ENCODE peak calls at places on chromosome 6, in five cellular contexts. I, C, A, N and M are unnamed samples.

GRCh38 chr6:54935739-54936138 is 89.2 kb downstream of the FAM83B start:
- DNase-seq in I (no peak), C (no peak), A (no peak), N (no peak), M (no peak)

GRCh38 chr6:104728444-104728843 is 131.3 kb downstream of the HACE1 start:
- DNase-seq in I (no peak), C (no peak), A (no peak), N (no peak), M (no peak)

GRCh38 chr6:151822252-151823111 is 15.0 kb downstream of the ESR1 start:
- DNase-seq in I (no peak), C (no peak), A (no peak), N (no peak), M (no peak)

GRCh38 chr6:32854376-32855178 is 585 bp downstream of the PSMB9 start:
- DNase-seq in I (peak; percentile 38), C (no peak), A (no peak), N (no peak), M (no peak)

GRCh38 chr6:135162678-135163439 is 18.2 kb upstream of the MYB start:
- DNase-seq in I (no peak), C (no peak), A (no peak), N (peak; percentile 71), M (peak; percentile 89)

GRCh38 chr6:122995930-122996796 is at the start of gene CLVS2:
- DNase-seq in I (no peak), C (peak; percentile 47), A (peak; percentile 83), N (peak; percentile 87), M (peak; percentile 66)

GRCh38 chr6:71375676-71376075 is 87.1 kb downstream of the OGFRL1 start:
- DNase-seq in I (no peak), C (no peak), A (no peak), N (no peak), M (no peak)

GRCh38 chr6:120083186-120083585 is 733.6 kb upstream of the MAN1A1 start:
- DNase-seq in I (no peak), C (no peak), A (no peak), N (no peak), M (no peak)

GRCh38 chr6:1739680-1740079 is 130.0 kb downstream of the FOXC1 start:
- DNase-seq in I (no peak), C (no peak), A (no peak), N (no peak), M (no peak)

GRCh38 chr6:161100072-161100471 is 108.5 kb downstream of the MAP3K4 start:
- DNase-seq in I (no peak), C (no peak), A (no peak), N (no peak), M (no peak)

GRCh38 chr6:134074151-134074712 is 21.8 kb upstream of the SLC2A12 start:
- DNase-seq in I (no peak), C (peak; percentile 57), A (peak; percentile 87), N (peak; percentile 95), M (peak; percentile 75)

GRCh38 chr6:117494283-117494682 is 11.8 kb downstream of the DCBLD1 start:
- DNase-seq in I (no peak), C (no peak), A (no peak), N (no peak), M (no peak)